ENCODE peak calls at places on chromosome 6, in five cellular contexts. One of them, this sample, is unnamed.

GRCh38 chr6:159815410-159815809 is 15.3 kb downstream of the PNLDC1 start:
- DNase-seq in GM23338: no peak
- DNase-seq in PC-3: no peak
- DNase-seq in GM23248: no peak
- DNase-seq in MM.1S: no peak
- DNase-seq in this sample: no peak

GRCh38 chr6:11900662-11901598 is 111.2 kb upstream of the HIVEP1 start:
- DNase-seq in GM23338: peak; percentile 49
- DNase-seq in PC-3: no peak
- DNase-seq in GM23248: no peak
- DNase-seq in MM.1S: peak; percentile 75
- DNase-seq in this sample: peak; percentile 64

GRCh38 chr6:139711714-139712585 is 337.5 kb upstream of the CITED2 start:
- DNase-seq in GM23338: no peak
- DNase-seq in PC-3: peak; percentile 37
- DNase-seq in GM23248: peak; percentile 71
- DNase-seq in MM.1S: no peak
- DNase-seq in this sample: no peak

GRCh38 chr6:100455230-100456124 is 9.2 kb downstream of the SIM1 start:
- DNase-seq in GM23338: peak; percentile 76
- DNase-seq in PC-3: no peak
- DNase-seq in GM23248: no peak
- DNase-seq in MM.1S: no peak
- DNase-seq in this sample: peak; percentile 71

GRCh38 chr6:131923356-131923755 is 27.8 kb downstream of the CCN2 start:
- DNase-seq in GM23338: peak; percentile 88
- DNase-seq in PC-3: peak; percentile 67
- DNase-seq in GM23248: peak; percentile 60
- DNase-seq in MM.1S: peak; percentile 76
- DNase-seq in this sample: peak; percentile 85

GRCh38 chr6:150463852-150464251 is 95.0 kb downstream of the IYD start:
- DNase-seq in GM23338: no peak
- DNase-seq in PC-3: no peak
- DNase-seq in GM23248: no peak
- DNase-seq in MM.1S: no peak
- DNase-seq in this sample: no peak

GRCh38 chr6:4829089-4829488 is 52.9 kb downstream of the CDYL start:
- DNase-seq in GM23338: no peak
- DNase-seq in PC-3: no peak
- DNase-seq in GM23248: no peak
- DNase-seq in MM.1S: no peak
- DNase-seq in this sample: no peak

GRCh38 chr6:159043986-159044385 is 805 bp downstream of the TAGAP start:
- DNase-seq in GM23338: no peak
- DNase-seq in PC-3: no peak
- DNase-seq in GM23248: no peak
- DNase-seq in MM.1S: no peak
- DNase-seq in this sample: no peak

GRCh38 chr6:17950095-17950494 is 37.3 kb downstream of the KIF13A start:
- DNase-seq in GM23338: no peak
- DNase-seq in PC-3: no peak
- DNase-seq in GM23248: no peak
- DNase-seq in MM.1S: no peak
- DNase-seq in this sample: no peak

GRCh38 chr6:129105035-129105434 is 222.1 kb downstream of the LAMA2 start:
- DNase-seq in GM23338: no peak
- DNase-seq in PC-3: no peak
- DNase-seq in GM23248: no peak
- DNase-seq in MM.1S: no peak
- DNase-seq in this sample: peak; percentile 7

GRCh38 chr6:82030301-82030700 is 217.2 kb downstream of the IBTK start:
- DNase-seq in GM23338: no peak
- DNase-seq in PC-3: no peak
- DNase-seq in GM23248: no peak
- DNase-seq in MM.1S: no peak
- DNase-seq in this sample: no peak

GRCh38 chr6:106820412-106820852 is 154.1 kb downstream of the CD24 start:
- DNase-seq in GM23338: no peak
- DNase-seq in PC-3: peak; percentile 5
- DNase-seq in GM23248: peak; percentile 12
- DNase-seq in MM.1S: no peak
- DNase-seq in this sample: no peak

GRCh38 chr6:39951716-39952115 is 17.5 kb upstream of the MOCS1 start:
- DNase-seq in GM23338: no peak
- DNase-seq in PC-3: no peak
- DNase-seq in GM23248: no peak
- DNase-seq in MM.1S: no peak
- DNase-seq in this sample: no peak

GRCh38 chr6:2196079-2196679 is 49.2 kb downstream of the GMDS start:
- DNase-seq in GM23338: peak; percentile 75
- DNase-seq in PC-3: peak; percentile 76
- DNase-seq in GM23248: peak; percentile 70
- DNase-seq in MM.1S: peak; percentile 57
- DNase-seq in this sample: peak; percentile 61

GRCh38 chr6:52231411-52232127 is 12.7 kb downstream of the IL17F start:
- DNase-seq in GM23338: no peak
- DNase-seq in PC-3: no peak
- DNase-seq in GM23248: no peak
- DNase-seq in MM.1S: peak; percentile 35
- DNase-seq in this sample: no peak

GRCh38 chr6:147077251-147077650 is 127.0 kb upstream of the STXBP5 start:
- DNase-seq in GM23338: no peak
- DNase-seq in PC-3: no peak
- DNase-seq in GM23248: no peak
- DNase-seq in MM.1S: no peak
- DNase-seq in this sample: no peak

GRCh38 chr6:6856538-6857523 is 250.9 kb upstream of the RREB1 start:
- DNase-seq in GM23338: peak; percentile 71
- DNase-seq in PC-3: peak; percentile 98
- DNase-seq in GM23248: peak; percentile 63
- DNase-seq in MM.1S: no peak
- DNase-seq in this sample: peak; percentile 46

GRCh38 chr6:134686071-134686470 is 263.8 kb downstream of the ALDH8A1 start:
- DNase-seq in GM23338: no peak
- DNase-seq in PC-3: peak; percentile 31
- DNase-seq in GM23248: peak; percentile 77
- DNase-seq in MM.1S: no peak
- DNase-seq in this sample: no peak

GRCh38 chr6:41736207-41736710 is 851 bp upstream of the TFEB start:
- DNase-seq in GM23338: peak; percentile 54
- DNase-seq in PC-3: no peak
- DNase-seq in GM23248: peak; percentile 27
- DNase-seq in MM.1S: no peak
- DNase-seq in this sample: peak; percentile 39

GRCh38 chr6:19812512-19813119 is 24.6 kb upstream of the ID4 start:
- DNase-seq in GM23338: peak; percentile 66
- DNase-seq in PC-3: peak; percentile 60
- DNase-seq in GM23248: peak; percentile 67
- DNase-seq in MM.1S: peak; percentile 19
- DNase-seq in this sample: peak; percentile 47

GRCh38 chr6:159594106-159594749 is 98.8 kb downstream of the SOD2 start:
- DNase-seq in GM23338: no peak
- DNase-seq in PC-3: peak; percentile 24
- DNase-seq in GM23248: peak; percentile 76
- DNase-seq in MM.1S: no peak
- DNase-seq in this sample: no peak

DNA sequence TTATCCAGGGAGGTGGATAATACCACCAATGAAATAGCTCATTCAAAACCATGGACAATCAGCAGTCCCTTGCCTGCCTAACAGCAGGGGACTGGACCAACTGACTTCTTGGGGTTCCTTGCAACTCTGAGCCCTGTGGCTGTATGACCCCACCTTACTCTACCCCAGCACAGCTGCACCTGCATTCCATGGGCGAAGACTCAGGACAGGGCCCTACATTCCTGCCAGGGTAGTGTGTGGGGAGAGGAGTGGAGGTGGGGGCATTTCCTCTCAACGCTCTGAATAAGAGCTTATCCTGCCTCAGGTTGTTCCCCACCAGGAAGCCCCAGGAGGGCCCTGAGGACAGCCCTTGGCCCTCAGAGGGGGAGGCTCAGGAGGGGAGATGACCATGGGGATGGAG is 30.8 kb upstream of the HMGA1 start:
- DNase-seq in GM23338: peak; percentile 35
- DNase-seq in PC-3: no peak
- DNase-seq in GM23248: no peak
- DNase-seq in MM.1S: no peak
- DNase-seq in this sample: no peak
- H3F3A ChIP-seq in GM23338: peaks cover 4% of the 10 kb centered on the region
- H3F3A ChIP-seq in PC-3: no peaks in the 10 kb centered on the region
- H3F3A ChIP-seq in GM23248: no peaks in the 10 kb centered on the region
- H3F3A ChIP-seq in MM.1S: no peaks in the 10 kb centered on the region
- H3F3A ChIP-seq in this sample: no peaks in the 10 kb centered on the region

DNA sequence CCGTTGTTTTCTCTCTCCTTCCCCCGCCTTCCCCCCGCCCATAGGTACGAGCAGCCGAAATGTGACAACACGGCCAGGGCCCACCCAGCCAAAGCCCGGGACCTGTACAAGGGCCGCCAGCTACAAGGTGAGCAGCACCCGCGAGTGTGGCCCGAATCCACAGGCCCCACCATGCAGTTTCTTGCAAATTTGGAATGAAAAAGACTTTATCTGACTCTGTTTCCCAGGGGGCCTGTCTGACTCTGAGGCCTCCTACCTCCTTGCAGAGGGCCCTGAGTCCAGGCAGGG is 167.1 kb downstream of the SMOC2 start:
- DNase-seq in GM23338: no peak
- DNase-seq in PC-3: no peak
- DNase-seq in GM23248: no peak
- DNase-seq in MM.1S: no peak
- DNase-seq in this sample: no peak
- H3K4me1 ChIP-seq in GM23338: no peaks in the 10 kb centered on the region
- H3K4me1 ChIP-seq in PC-3: no peaks in the 10 kb centered on the region
- H3K4me1 ChIP-seq in GM23248: no peaks in the 10 kb centered on the region
- H3K4me1 ChIP-seq in MM.1S: peaks cover 4% of the 10 kb centered on the region
- H3K4me1 ChIP-seq in this sample: peaks cover 9% of the 10 kb centered on the region

GRCh38 chr6:10404799-10405524 is 9.9 kb downstream of the TFAP2A start:
- DNase-seq in GM23338: peak; percentile 60
- DNase-seq in PC-3: peak; percentile 12
- DNase-seq in GM23248: no peak
- DNase-seq in MM.1S: no peak
- DNase-seq in this sample: no peak
- TF ChIP-seq EZH2 in GM23338: peak; percentile 40
- TF ChIP-seq EZH2 in PC-3: no peak
- TF ChIP-seq EZH2 in GM23248: no peak
- TF ChIP-seq EZH2 in MM.1S: no peak
- TF ChIP-seq EZH2 in this sample: peak; percentile 85

GRCh38 chr6:42778072-42778471 is 3.8 kb upstream of the BICRAL start:
- DNase-seq in GM23338: no peak
- DNase-seq in PC-3: no peak
- DNase-seq in GM23248: no peak
- DNase-seq in MM.1S: no peak
- DNase-seq in this sample: no peak
- H3F3A ChIP-seq in GM23338: peaks cover 9% of the 10 kb centered on the region
- H3F3A ChIP-seq in PC-3: no peaks in the 10 kb centered on the region
- H3F3A ChIP-seq in GM23248: peaks cover 14% of the 10 kb centered on the region
- H3F3A ChIP-seq in MM.1S: peaks cover 37% of the 10 kb centered on the region
- H3F3A ChIP-seq in this sample: peaks cover 15% of the 10 kb centered on the region

GRCh38 chr6:15401769-15402250 is 155.9 kb downstream of the JARID2 start:
- DNase-seq in GM23338: no peak
- DNase-seq in PC-3: peak; percentile 31
- DNase-seq in GM23248: peak; percentile 8
- DNase-seq in MM.1S: no peak
- DNase-seq in this sample: no peak
- H3K4me1 ChIP-seq in GM23338: peaks cover 100% of the 10 kb centered on the region
- H3K4me1 ChIP-seq in PC-3: peaks cover 29% of the 10 kb centered on the region
- H3K4me1 ChIP-seq in GM23248: peaks cover 34% of the 10 kb centered on the region
- H3K4me1 ChIP-seq in MM.1S: peaks cover 24% of the 10 kb centered on the region
- H3K4me1 ChIP-seq in this sample: peaks cover 65% of the 10 kb centered on the region

GRCh38 chr6:144063744-144064401 is 31.5 kb downstream of the SF3B5 start:
- DNase-seq in GM23338: peak; percentile 77
- DNase-seq in PC-3: peak; percentile 61
- DNase-seq in GM23248: peak; percentile 67
- DNase-seq in MM.1S: peak; percentile 77
- DNase-seq in this sample: peak; percentile 92
- TF ChIP-seq EZH2 in GM23338: peak; percentile 73
- TF ChIP-seq EZH2 in PC-3: no peak
- TF ChIP-seq EZH2 in GM23248: no peak
- TF ChIP-seq EZH2 in MM.1S: no peak
- TF ChIP-seq EZH2 in this sample: no peak

This sample was measured in neural progenitor cell.